ENCODE peak calls at places on chromosomes 16 and 17, in ten cellular contexts. H, I, E, J, A, N, D, S, U and Z are unnamed samples.

GRCh38 chr17:38415250-38416194 is 12.7 kb upstream of the ARHGAP23 start:
- DNase-seq in H (no peak), D (peak), J (no peak), E (peak), S (no peak), A (no peak), I (peak), N (no peak), U (peak), Z (no peak)

GRCh38 chr17:61833536-61834203 is 29.7 kb downstream of the BRIP1 start:
- DNase-seq in A (no peak), S (no peak), N (no peak), J (no peak), I (peak), E (peak), H (no peak), U (no peak), D (no peak), Z (no peak)

GRCh38 chr16:86664518-86665318 is 86.4 kb downstream of the FOXL1 start:
- DNase-seq in N (peak), S (no peak), I (peak), U (no peak), J (no peak), E (peak), D (no peak), H (peak), A (no peak), Z (no peak)

GRCh38 chr17:76734080-76734840 is 2.9 kb downstream of the SRSF2 start:
- DNase-seq in N (no peak), H (no peak), U (no peak), I (no peak), D (no peak), A (no peak), J (no peak), E (peak), S (no peak), Z (no peak)

GRCh38 chr17:38628441-38628840 is 22.7 kb upstream of the SRCIN1 start:
- DNase-seq in J (no peak), H (no peak), E (peak), I (peak), D (peak), U (peak), N (peak), S (no peak), A (no peak), Z (no peak)

GRCh38 chr16:648071-648785 is 937 bp upstream of the WDR90 start:
- DNase-seq in U (peak), H (peak), N (no peak), A (no peak), E (no peak), I (peak), D (peak), J (no peak), S (no peak), Z (no peak)

GRCh38 chr16:16007743-16008111 is 58.3 kb downstream of the ABCC1 start:
- DNase-seq in J (no peak), U (no peak), A (no peak), S (no peak), I (no peak), N (no peak), D (no peak), E (no peak), H (no peak), Z (no peak)

GRCh38 chr16:19011169-19011731 is 27.5 kb downstream of the TMC7 start:
- DNase-seq in U (no peak), E (no peak), H (no peak), I (no peak), N (no peak), J (no peak), A (no peak), D (no peak), S (no peak), Z (no peak)

GRCh38 chr16:85451646-85452363 is 161.3 kb upstream of the GSE1 start:
- DNase-seq in E (no peak), D (no peak), N (no peak), J (no peak), I (no peak), U (no peak), S (no peak), H (no peak), A (no peak), Z (no peak)

GRCh38 chr17:57294075-57294474 is 37.8 kb downstream of the MSI2 start:
- DNase-seq in S (no peak), J (no peak), E (no peak), N (no peak), H (no peak), U (no peak), A (no peak), I (no peak), D (peak), Z (no peak)

GRCh38 chr17:17186051-17186450 is 20.1 kb downstream of the PLD6 start:
- DNase-seq in A (no peak), D (no peak), I (peak), J (no peak), S (no peak), E (no peak), U (no peak), N (no peak), H (peak), Z (peak)

GRCh38 chr17:32570081-32570396 is 83.2 kb downstream of the CDK5R1 start:
- DNase-seq in S (no peak), J (no peak), U (no peak), E (no peak), H (no peak), A (no peak), N (no peak), I (no peak), D (no peak), Z (no peak)

GRCh38 chr17:57420674-57421392 is 164.5 kb downstream of the MSI2 start:
- DNase-seq in H (peak), U (no peak), A (no peak), N (no peak), S (no peak), I (no peak), D (peak), E (peak), J (no peak), Z (no peak)

GRCh38 chr17:82281502-82282238 is 8.2 kb upstream of the CSNK1D start:
- DNase-seq in I (peak), S (no peak), E (peak), N (no peak), A (no peak), J (no peak), H (peak), U (peak), D (no peak), Z (peak)

GRCh38 chr16:69848635-69849545 is 86.8 kb downstream of the WWP2 start:
- DNase-seq in H (peak), U (peak), I (no peak), N (peak), A (no peak), S (peak), D (no peak), J (no peak), E (peak), Z (peak)

GRCh38 chr16:4029816-4030215 is 86.4 kb downstream of the ADCY9 start:
- DNase-seq in H (no peak), J (no peak), U (no peak), A (no peak), I (no peak), D (no peak), N (no peak), S (no peak), E (no peak), Z (no peak)

GRCh38 chr17:248337-249235 is 67.1 kb upstream of the DOC2B start:
- DNase-seq in E (no peak), J (no peak), D (no peak), U (peak), N (peak), I (no peak), H (no peak), S (no peak), A (no peak), Z (peak)

GRCh38 chr17:334974-335481 is 17.6 kb downstream of the RPH3AL start:
- DNase-seq in S (no peak), E (no peak), D (no peak), I (no peak), A (no peak), H (no peak), N (no peak), U (peak), J (no peak), Z (no peak)

GRCh38 chr17:11372692-11373091 is 131.7 kb downstream of the SHISA6 start:
- DNase-seq in E (no peak), J (no peak), H (no peak), A (no peak), U (no peak), D (no peak), S (no peak), I (no peak), N (no peak), Z (no peak)

GRCh38 chr17:27746881-27747280 is 53.4 kb downstream of the NOS2 start:
- DNase-seq in N (no peak), I (no peak), H (no peak), J (no peak), E (no peak), S (no peak), A (no peak), D (no peak), U (no peak), Z (no peak)

GRCh38 chr17:67628580-67629013 is 89.1 kb upstream of the NOL11 start:
- DNase-seq in S (peak), U (peak), N (no peak), A (no peak), E (peak), I (no peak), H (peak), J (no peak), D (no peak), Z (no peak)

GRCh38 chr17:75153854-75154194 is 488 bp downstream of the JPT1 start:
- DNase-seq in S (no peak), E (no peak), A (no peak), U (no peak), I (no peak), J (no peak), D (no peak), N (no peak), H (no peak), Z (no peak)

GRCh38 chr17:40458001-40458791 is 14.9 kb downstream of the IGFBP4 start:
- DNase-seq in I (no peak), H (peak), U (no peak), J (no peak), N (no peak), S (no peak), E (peak), D (no peak), A (no peak), Z (no peak)

GRCh38 chr16:64428463-64428862 is 693.4 kb downstream of the CDH11 start:
- DNase-seq in E (peak), S (peak), N (no peak), H (no peak), A (no peak), U (no peak), D (peak), I (peak), J (no peak), Z (no peak)